ENCODE peak calls at places on chromosomes 16 and 17, in ten cellular contexts. V is stimulated activated CD4-positive, alpha-beta T cell treated with anti-CD3 and anti-CD28 coated beads, Interleukin-15, amount 100 ng/mL, for 48 hours; F is activated CD4-positive, CD25-positive, alpha-beta regulatory T cell; M is upper lobe of left lung; O is NCI-H510A; J is NCI-H748 treated with DMSO at 0.1 percent for 48 hours; E is T47D; I is M059J; B is lower lobe of right lung; Q is NCI-H1105 treated with DMSO at 0.1 percent for 48 hours. U is an unnamed sample.

GRCh38 chr17:40317345-40317873 is 8.4 kb downstream of the RARA start:
- DNase-seq in B (no peak), Q (no peak), V (no peak), E (peak), F (peak), M (no peak), O (no peak), J (no peak), I (no peak), U (peak)

GRCh38 chr17:47802341-47803022 is 19.1 kb downstream of the OSBPL7 start:
- DNase-seq in V (peak), O (peak), E (peak), M (no peak), I (peak), F (peak), B (no peak), J (peak), Q (peak), U (peak)

GRCh38 chr16:72085002-72085401 is 8.4 kb downstream of the TXNL4B start:
- DNase-seq in J (no peak), Q (no peak), B (no peak), V (no peak), I (no peak), O (no peak), F (no peak), M (no peak), E (no peak), U (no peak)

GRCh38 chr17:63356275-63356905 is 89.7 kb downstream of the CYB561 start:
- DNase-seq in J (no peak), V (no peak), E (no peak), M (no peak), O (no peak), I (peak), B (no peak), F (no peak), Q (no peak), U (no peak)

GRCh38 chr16:71758293-71758760 is 33.8 kb upstream of the PHLPP2 start:
- DNase-seq in Q (no peak), J (no peak), M (no peak), V (no peak), F (no peak), E (no peak), B (no peak), I (no peak), O (no peak), U (no peak)

GRCh38 chr16:21656795-21657768 is 4.7 kb upstream of the IGSF6 start:
- DNase-seq in O (no peak), M (no peak), E (peak), Q (peak), V (no peak), B (no peak), I (peak), J (peak), F (no peak), U (peak)

GRCh38 chr17:81557276-81558114 is 5.3 kb upstream of the FAAP100 start:
- DNase-seq in I (no peak), M (peak), Q (no peak), J (no peak), O (no peak), F (no peak), V (no peak), E (no peak), B (no peak), U (no peak)

GRCh38 chr16:85931596-85932402 is 32.8 kb downstream of the IRF8 start:
- DNase-seq in I (no peak), O (no peak), B (no peak), J (no peak), Q (no peak), F (no peak), E (no peak), M (peak), V (no peak), U (peak)

GRCh38 chr17:2040942-2041560 is 771 bp upstream of the OVCA2 start:
- DNase-seq in M (no peak), Q (no peak), E (no peak), I (no peak), J (peak), F (no peak), V (no peak), O (no peak), B (no peak), U (no peak)

GRCh38 chr16:69311533-69312388 is 611 bp downstream of the VPS4A start:
- DNase-seq in B (peak), O (no peak), J (no peak), I (peak), M (no peak), Q (no peak), V (peak), F (no peak), E (peak), U (peak)

GRCh38 chr17:48048321-48049140 is at the start of gene NFE2L1:
- DNase-seq in J (peak), F (no peak), V (no peak), B (peak), E (peak), M (peak), I (peak), O (peak), Q (peak), U (no peak)

GRCh38 chr17:34892864-34893263 is 68.4 kb downstream of the CCT6B start:
- DNase-seq in B (no peak), E (peak), Q (peak), M (no peak), I (peak), O (no peak), V (no peak), F (no peak), J (no peak), U (no peak)

GRCh38 chr16:46948548-46949166 is 24.8 kb downstream of the DNAJA2 start:
- DNase-seq in O (no peak), J (no peak), I (no peak), E (no peak), F (no peak), V (no peak), B (no peak), M (no peak), Q (no peak), U (no peak)

GRCh38 chr16:57709663-57710062 is 15.1 kb downstream of the DRC7 start:
- DNase-seq in Q (no peak), B (no peak), E (no peak), M (no peak), I (no peak), V (no peak), O (no peak), F (no peak), J (no peak), U (no peak)

GRCh38 chr17:39104657-39105056 is 46.8 kb downstream of the PLXDC1 start:
- DNase-seq in M (no peak), E (no peak), O (no peak), I (no peak), F (no peak), V (no peak), Q (no peak), B (no peak), J (no peak), U (no peak)

GRCh38 chr17:73641779-73642580 is 2.3 kb downstream of the SDK2 start:
- DNase-seq in B (no peak), M (no peak), E (no peak), F (no peak), V (no peak), Q (no peak), O (no peak), J (peak), I (no peak), U (peak)

GRCh38 chr17:8392674-8393469 is 4.8 kb downstream of the RNF222 start:
- DNase-seq in M (peak), Q (no peak), B (no peak), I (no peak), V (no peak), J (no peak), F (no peak), O (no peak), E (no peak), U (no peak)

GRCh38 chr17:57186231-57187019 is 69.9 kb upstream of the MSI2 start:
- DNase-seq in O (no peak), Q (no peak), J (no peak), I (peak), E (no peak), M (no peak), V (no peak), B (no peak), F (no peak), U (no peak)

GRCh38 chr16:50202926-50203624 is 50.0 kb downstream of the TENT4B start:
- DNase-seq in V (no peak), E (peak), I (peak), F (no peak), Q (no peak), B (no peak), O (no peak), M (no peak), J (no peak), U (no peak)

GRCh38 chr16:27723711-27724490 is 174.0 kb downstream of the KATNIP start:
- DNase-seq in E (peak), F (no peak), Q (peak), B (no peak), O (peak), J (no peak), V (no peak), M (no peak), I (no peak), U (no peak)

GRCh38 chr17:59454633-59455105 is 110.7 kb upstream of the DHX40 start:
- DNase-seq in I (peak), B (no peak), M (no peak), Q (no peak), O (no peak), J (no peak), E (no peak), V (no peak), F (no peak), U (no peak)

GRCh38 chr17:44310612-44311376 is 2.4 kb downstream of the RUNDC3A start:
- DNase-seq in B (no peak), I (no peak), V (no peak), M (no peak), E (no peak), F (no peak), Q (no peak), J (no peak), O (no peak), U (no peak)

GRCh38 chr16:26981266-26981938 is 85.3 kb upstream of the C16orf82 start:
- DNase-seq in I (peak), B (no peak), M (no peak), F (no peak), O (no peak), J (no peak), E (no peak), V (no peak), Q (peak), U (no peak)

GRCh38 chr16:10881479-10882030 is 4.6 kb downstream of the CIITA start:
- DNase-seq in M (no peak), V (no peak), E (no peak), F (no peak), O (no peak), Q (no peak), J (no peak), I (no peak), B (no peak), U (no peak)

GRCh38 chr17:74240637-74241036 is 27.3 kb downstream of the TTYH2 start:
- DNase-seq in V (no peak), B (no peak), J (no peak), F (no peak), O (no peak), Q (no peak), E (no peak), I (no peak), M (no peak), U (no peak)

GRCh38 chr16:21990381-21990944 is 10.5 kb downstream of the PDZD9 start:
- DNase-seq in V (no peak), M (no peak), B (no peak), E (no peak), J (peak), F (no peak), I (no peak), O (no peak), Q (peak), U (no peak)

U was measured in B cell.